ENCODE peak calls at places on chromosome 18, in five cellular contexts. W is activated CD4-positive, alpha-beta T cell treated with anti-CD3 and anti-CD28 coated beads for 36 hours; Y is naive thymus-derived CD4-positive, alpha-beta T cell; U is B cell; P is heart right ventricle. I is an unnamed sample.

GRCh38 chr18:77140439-77141109 is 8.0 kb upstream of the MBP start:
- ATAC-seq in U (peak), W (peak), P (peak), Y (peak), I (peak)

GRCh38 chr18:2986150-2986865 is 26.6 kb downstream of the LPIN2 start:
- ATAC-seq in P (no peak), W (no peak), U (no peak), Y (no peak), I (no peak)

GRCh38 chr18:45066210-45066609 is 385.5 kb downstream of the SETBP1 start:
- ATAC-seq in P (no peak), W (no peak), U (peak), Y (peak), I (no peak)

GRCh38 chr18:5519448-5520362 is 24.1 kb downstream of the EPB41L3 start:
- ATAC-seq in W (no peak), U (no peak), Y (no peak), P (peak), I (no peak)

GRCh38 chr18:39232937-39233336 is 1667.3 kb upstream of the CELF4 start:
- ATAC-seq in Y (no peak), P (no peak), U (no peak), W (no peak), I (no peak)

GRCh38 chr18:62538881-62539280 is 16.1 kb downstream of the ZCCHC2 start:
- ATAC-seq in P (no peak), Y (no peak), U (no peak), W (no peak), I (no peak)

GRCh38 chr18:58671941-58672565 is 788 bp downstream of the MALT1 start:
- ATAC-seq in W (peak), P (no peak), U (peak), Y (no peak), I (peak)

GRCh38 chr18:68940754-68941153 is 142.9 kb downstream of the CCDC102B start:
- ATAC-seq in P (no peak), U (no peak), W (no peak), Y (no peak), I (no peak)

GRCh38 chr18:22439447-22439846 is 21.7 kb upstream of the CTAGE1 start:
- ATAC-seq in U (no peak), Y (no peak), P (no peak), W (no peak), I (no peak)

GRCh38 chr18:67232406-67232805 is 284.1 kb downstream of the DSEL start:
- ATAC-seq in Y (no peak), W (no peak), P (no peak), U (no peak), I (no peak)